ENCODE peak calls at places on chromosomes 16 and 17, in five cellular contexts. P is K562, Z is IMR-90, N is HepG2, B is GM12878. O is an unnamed sample.

GRCh38 chr16:1678500-1679098 is 520 bp downstream of the JPT2 start:
- DNase-seq in B (no peak), P (peak; percentile 37), Z (peak; percentile 24), N (peak; percentile 12), O (peak; percentile 76)

GRCh38 chr17:70321388-70321787 is 152.1 kb downstream of the KCNJ2 start:
- DNase-seq in N (no peak), B (no peak), P (no peak), Z (no peak), O (no peak)

GRCh38 chr16:89453662-89454321 is 36.6 kb downstream of the ANKRD11 start:
- DNase-seq in P (peak; percentile 52), B (no peak), Z (no peak), N (no peak), O (peak; percentile 51)

GRCh38 chr17:4548721-4549531 is 6.3 kb downstream of the MYBBP1A start:
- DNase-seq in N (no peak), B (no peak), P (no peak), Z (peak; percentile 18), O (no peak)

GRCh38 chr17:79429864-79430494 is 180.9 kb downstream of the RBFOX3 start:
- DNase-seq in P (no peak), B (no peak), Z (no peak), N (no peak), O (no peak)

GRCh38 chr17:64343833-64344637 is 46.6 kb downstream of the PECAM1 start:
- DNase-seq in Z (peak; percentile 90), P (no peak), B (no peak), N (peak; percentile 74), O (peak; percentile 64)

GRCh38 chr17:5499790-5500189 is 13.4 kb downstream of the MIS12 start:
- DNase-seq in P (no peak), N (no peak), B (no peak), Z (no peak), O (no peak)

GRCh38 chr17:18044609-18045008 is 5.4 kb downstream of the GID4 start:
- DNase-seq in P (no peak), B (no peak), Z (no peak), N (no peak), O (no peak)

GRCh38 chr17:68462381-68463210 is 5.3 kb upstream of the WIPI1 start:
- DNase-seq in Z (peak; percentile 81), P (peak; percentile 91), B (peak; percentile 82), N (peak; percentile 88), O (peak; percentile 84)

GRCh38 chr17:200604-200985 is 19.1 kb upstream of the DOC2B start:
- DNase-seq in P (no peak), B (no peak), Z (no peak), N (no peak), O (no peak)
- TF ChIP-seq POLR2A in P (no peak), B (no peak), Z (no peak), N (no peak), O (no peak)

DNA sequence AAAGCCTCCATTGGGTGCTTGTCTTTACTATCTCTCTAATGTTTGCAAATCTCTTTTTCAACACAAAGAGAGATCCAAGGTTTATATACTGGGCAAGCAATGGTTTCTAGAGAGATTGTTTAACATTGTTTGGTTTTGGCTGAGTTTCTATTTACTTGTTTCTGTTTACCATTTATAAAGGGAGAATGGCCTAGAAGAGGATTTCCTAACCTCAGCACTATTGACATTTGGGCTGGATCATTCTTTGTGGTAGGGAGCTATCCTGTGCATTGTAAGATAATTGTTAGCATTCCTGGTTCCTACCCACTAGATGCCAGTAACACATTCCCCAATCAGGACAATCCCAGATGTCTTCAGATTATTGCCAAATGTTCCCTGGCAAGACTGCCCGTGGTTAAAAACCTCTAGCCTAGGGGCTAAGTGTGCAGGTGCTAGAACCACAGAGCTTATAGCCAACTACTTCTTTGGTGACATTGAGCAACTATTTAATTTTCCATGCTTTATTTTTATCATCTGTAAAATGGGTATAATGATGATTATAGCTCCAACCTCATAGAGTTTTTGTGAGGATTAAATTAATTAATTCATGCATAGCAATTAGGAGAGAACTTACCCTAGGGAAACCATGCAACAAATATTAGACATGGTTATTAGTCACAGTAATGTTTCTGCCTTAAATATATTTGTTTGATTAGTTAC is 413.9 kb upstream of the MAF start:
- DNase-seq in P (no peak), B (no peak), Z (no peak), N (peak; percentile 22), O (peak; percentile 88)
- TF ChIP-seq SMC3 in P (no peak), B (no peak), Z (no peak), N (no peak), O (peak; percentile 23)

DNA sequence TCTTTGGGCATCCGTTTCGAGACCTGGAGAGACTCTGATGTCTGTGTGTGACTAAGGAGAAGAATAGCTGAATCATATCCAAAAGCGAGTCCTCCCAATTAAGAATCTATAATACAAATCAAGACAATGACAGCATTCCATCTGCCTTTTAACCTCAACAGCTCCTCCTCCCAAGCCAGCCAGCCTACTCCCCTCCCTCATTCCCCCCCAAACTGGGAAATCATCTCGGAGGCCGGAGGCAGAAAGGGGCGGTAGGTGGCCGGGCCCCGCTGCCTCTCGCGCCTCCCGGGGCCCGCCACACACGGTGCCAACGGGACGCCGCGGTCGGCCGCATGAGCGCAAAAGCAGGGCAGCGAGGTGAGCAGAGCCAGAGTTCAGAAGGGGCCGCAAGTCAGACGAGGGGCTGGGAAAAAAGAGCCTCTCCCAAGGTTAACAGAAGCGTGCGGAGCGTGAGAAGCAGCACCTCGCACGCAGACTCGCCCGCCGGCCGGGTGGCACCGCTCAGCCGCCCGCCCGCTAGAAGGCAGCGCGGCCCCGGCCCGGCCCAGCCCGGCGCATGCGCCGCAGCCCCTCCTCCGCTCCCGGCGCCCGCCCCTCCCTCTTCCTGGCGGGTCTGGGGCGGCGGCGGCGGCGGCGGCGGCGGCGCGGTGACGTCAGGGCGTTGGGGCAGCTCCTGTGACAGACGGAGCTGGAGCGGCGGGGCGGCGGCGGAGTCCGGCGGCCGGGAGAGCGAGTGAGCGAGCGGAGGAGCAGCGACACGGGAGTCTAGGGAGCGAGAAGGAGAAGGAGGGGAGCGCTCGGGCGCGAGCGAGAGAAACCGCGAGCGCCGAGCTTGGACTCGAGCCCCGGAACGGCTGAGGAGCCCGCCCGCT is at the start of gene PAFAH1B1:
- DNase-seq in B (peak; percentile 24), N (peak; percentile 78), Z (peak; percentile 72), P (peak; percentile 91), O (peak; percentile 95)
- TF ChIP-seq POLR2A in B (peak; percentile 83), N (peak; percentile 91), Z (peak; percentile 89), P (peak; percentile 76), O (peak; percentile 98)

DNA sequence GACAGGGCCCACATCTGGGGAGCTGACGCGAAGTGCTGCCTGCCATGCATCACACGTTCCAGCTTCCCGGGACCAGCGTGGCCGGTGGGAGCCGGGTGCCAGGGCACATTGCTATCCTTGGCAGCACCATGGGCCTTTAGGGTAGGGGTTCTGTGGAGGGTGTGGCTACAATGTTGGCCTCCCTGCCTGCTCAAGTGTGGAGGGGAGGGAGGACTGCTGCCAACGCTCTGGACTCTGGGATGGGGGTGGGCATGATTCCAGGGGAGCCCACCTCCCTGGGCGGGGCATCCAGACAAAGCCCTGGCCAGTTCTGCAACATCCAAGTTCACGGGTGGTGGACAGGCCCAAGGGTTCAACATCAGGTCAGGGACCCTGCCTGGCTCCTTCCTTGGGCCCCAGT is 13.9 kb downstream of the GRB7 start:
- DNase-seq in P (no peak), Z (no peak), N (no peak), B (no peak), O (no peak)
- TF ChIP-seq SMC3 in P (no peak), Z (no peak), N (no peak), B (no peak), O (no peak)

GRCh38 chr16:2953706-2954105 is 10.4 kb upstream of the KREMEN2 start:
- DNase-seq in B (no peak), Z (no peak), P (no peak), N (no peak), O (no peak)
- TF ChIP-seq POLR2A in B (no peak), Z (no peak), P (no peak), N (no peak), O (no peak)

GRCh38 chr16:4580245-4580644 is 24.1 kb downstream of the C16orf96 start:
- DNase-seq in N (no peak), B (no peak), Z (no peak), P (no peak), O (no peak)
- TF ChIP-seq SMC3 in N (no peak), B (no peak), Z (no peak), P (no peak), O (no peak)

GRCh38 chr17:37772982-37773381 is 28.1 kb upstream of the HNF1B start:
- DNase-seq in N (no peak), Z (no peak), B (no peak), P (no peak), O (no peak)

GRCh38 chr17:37769050-37769449 is 24.2 kb upstream of the HNF1B start:
- DNase-seq in Z (no peak), N (no peak), P (no peak), B (no peak), O (no peak)

GRCh38 chr17:37779554-37779953 is 34.7 kb upstream of the HNF1B start:
- DNase-seq in N (no peak), P (no peak), B (no peak), Z (peak; percentile 85), O (no peak)

GRCh38 chr17:37770631-37771518 is 26.0 kb upstream of the HNF1B start:
- DNase-seq in B (no peak), Z (peak; percentile 62), P (peak; percentile 60), N (peak; percentile 61), O (peak; percentile 79)

DNA sequence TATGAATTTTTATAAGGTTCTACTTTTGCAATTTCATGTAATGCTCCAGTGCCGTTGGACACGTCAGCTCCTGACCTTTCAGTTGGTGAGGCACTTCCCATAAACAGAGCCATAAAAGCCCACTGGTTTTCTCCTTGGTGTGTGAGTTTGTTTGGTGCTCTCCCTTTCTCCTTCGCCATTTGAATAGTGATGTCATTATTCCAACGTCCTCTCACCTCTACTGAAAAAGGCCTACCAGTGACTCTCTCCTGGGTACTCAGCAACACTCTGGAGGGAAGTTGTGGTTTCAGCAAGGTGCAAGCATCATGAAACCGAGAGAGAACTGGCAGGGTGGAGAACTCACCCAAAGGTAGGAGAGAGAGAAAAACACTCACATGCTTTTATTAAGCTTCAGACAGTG is 29.6 kb upstream of the HNF1B start:
- DNase-seq in B (peak; percentile 91), Z (no peak), N (no peak), P (no peak), O (no peak)
- TF ChIP-seq POLR2A in B (no peak), Z (no peak), N (no peak), P (no peak), O (no peak)